ENCODE peak calls at places on chromosome 18, in five cellular contexts. One of them, this sample, is unnamed.

GRCh38 chr18:2303517-2304238 is 267.6 kb downstream of the METTL4 start:
- DNase-seq in NCI-H1694: no peak
- DNase-seq in tibial artery: no peak
- DNase-seq in NCI-H510A treated with DMSO at 0.1 percent for 48 hours: no peak
- DNase-seq in stimulated activated CD4-positive, alpha-beta T cell treated with anti-CD3 and anti-CD28 coated beads, Interleukin-2, amount 100 ng/mL, for 24 hours: no peak
- DNase-seq in this sample: peak

GRCh38 chr18:78610646-78611045 is 369.0 kb upstream of the SALL3 start:
- DNase-seq in NCI-H1694: no peak
- DNase-seq in tibial artery: no peak
- DNase-seq in NCI-H510A treated with DMSO at 0.1 percent for 48 hours: no peak
- DNase-seq in stimulated activated CD4-positive, alpha-beta T cell treated with anti-CD3 and anti-CD28 coated beads, Interleukin-2, amount 100 ng/mL, for 24 hours: no peak
- DNase-seq in this sample: no peak

GRCh38 chr18:63783394-63783793 is 8.2 kb downstream of the SERPINB7 start:
- DNase-seq in NCI-H1694: no peak
- DNase-seq in tibial artery: no peak
- DNase-seq in NCI-H510A treated with DMSO at 0.1 percent for 48 hours: no peak
- DNase-seq in stimulated activated CD4-positive, alpha-beta T cell treated with anti-CD3 and anti-CD28 coated beads, Interleukin-2, amount 100 ng/mL, for 24 hours: no peak
- DNase-seq in this sample: no peak

GRCh38 chr18:70431203-70431624 is 142.4 kb downstream of the SOCS6 start:
- DNase-seq in NCI-H1694: no peak
- DNase-seq in tibial artery: no peak
- DNase-seq in NCI-H510A treated with DMSO at 0.1 percent for 48 hours: no peak
- DNase-seq in stimulated activated CD4-positive, alpha-beta T cell treated with anti-CD3 and anti-CD28 coated beads, Interleukin-2, amount 100 ng/mL, for 24 hours: no peak
- DNase-seq in this sample: no peak

GRCh38 chr18:28176674-28176932 is 327 bp downstream of the CDH2 start:
- DNase-seq in NCI-H1694: no peak
- DNase-seq in tibial artery: no peak
- DNase-seq in NCI-H510A treated with DMSO at 0.1 percent for 48 hours: no peak
- DNase-seq in stimulated activated CD4-positive, alpha-beta T cell treated with anti-CD3 and anti-CD28 coated beads, Interleukin-2, amount 100 ng/mL, for 24 hours: no peak
- DNase-seq in this sample: no peak

GRCh38 chr18:79527656-79528055 is 131.9 kb downstream of the NFATC1 start:
- DNase-seq in NCI-H1694: no peak
- DNase-seq in tibial artery: peak
- DNase-seq in NCI-H510A treated with DMSO at 0.1 percent for 48 hours: no peak
- DNase-seq in stimulated activated CD4-positive, alpha-beta T cell treated with anti-CD3 and anti-CD28 coated beads, Interleukin-2, amount 100 ng/mL, for 24 hours: no peak
- DNase-seq in this sample: no peak

GRCh38 chr18:6406910-6407470 is 7.7 kb downstream of the L3MBTL4 start:
- DNase-seq in NCI-H1694: no peak
- DNase-seq in tibial artery: no peak
- DNase-seq in NCI-H510A treated with DMSO at 0.1 percent for 48 hours: peak
- DNase-seq in stimulated activated CD4-positive, alpha-beta T cell treated with anti-CD3 and anti-CD28 coated beads, Interleukin-2, amount 100 ng/mL, for 24 hours: no peak
- DNase-seq in this sample: no peak

GRCh38 chr18:62450175-62450545 is 72.7 kb upstream of the ZCCHC2 start:
- DNase-seq in NCI-H1694: no peak
- DNase-seq in tibial artery: no peak
- DNase-seq in NCI-H510A treated with DMSO at 0.1 percent for 48 hours: no peak
- DNase-seq in stimulated activated CD4-positive, alpha-beta T cell treated with anti-CD3 and anti-CD28 coated beads, Interleukin-2, amount 100 ng/mL, for 24 hours: no peak
- DNase-seq in this sample: no peak

GRCh38 chr18:43571078-43571689 is 293.9 kb upstream of the SYT4 start:
- DNase-seq in NCI-H1694: peak
- DNase-seq in tibial artery: no peak
- DNase-seq in NCI-H510A treated with DMSO at 0.1 percent for 48 hours: peak
- DNase-seq in stimulated activated CD4-positive, alpha-beta T cell treated with anti-CD3 and anti-CD28 coated beads, Interleukin-2, amount 100 ng/mL, for 24 hours: no peak
- DNase-seq in this sample: peak

GRCh38 chr18:26271917-26272549 is 45.8 kb downstream of the TAF4B start:
- DNase-seq in NCI-H1694: no peak
- DNase-seq in tibial artery: no peak
- DNase-seq in NCI-H510A treated with DMSO at 0.1 percent for 48 hours: no peak
- DNase-seq in stimulated activated CD4-positive, alpha-beta T cell treated with anti-CD3 and anti-CD28 coated beads, Interleukin-2, amount 100 ng/mL, for 24 hours: no peak
- DNase-seq in this sample: no peak

GRCh38 chr18:9364242-9364641 is 29.7 kb downstream of the TWSG1 start:
- DNase-seq in NCI-H1694: no peak
- DNase-seq in tibial artery: no peak
- DNase-seq in NCI-H510A treated with DMSO at 0.1 percent for 48 hours: no peak
- DNase-seq in stimulated activated CD4-positive, alpha-beta T cell treated with anti-CD3 and anti-CD28 coated beads, Interleukin-2, amount 100 ng/mL, for 24 hours: no peak
- DNase-seq in this sample: no peak